ENCODE peak calls at places on chromosomes 13 and 19, in four cellular contexts. O, B, G and Q are unnamed samples.

GRCh38 chr19:15479391-15480345 is at the start of gene PGLYRP2:
- DNase-seq in G (peak), B (no peak), O (no peak), Q (no peak)

GRCh38 chr19:48120505-48120904 is 9.9 kb upstream of the PLA2G4C start:
- DNase-seq in B (no peak), G (no peak), O (no peak), Q (no peak)

GRCh38 chr13:59680429-59681024 is 483.2 kb downstream of the DIAPH3 start:
- DNase-seq in O (peak), B (no peak), G (no peak), Q (peak)

GRCh38 chr19:48029431-48029830 is 14.4 kb downstream of the CABP5 start:
- DNase-seq in B (no peak), O (no peak), G (no peak), Q (no peak)

GRCh38 chr13:26280295-26280694 is 26.4 kb downstream of the CDK8 start:
- DNase-seq in O (no peak), B (no peak), G (no peak), Q (no peak)

GRCh38 chr19:16804176-16804575 is 25.0 kb upstream of the SIN3B start:
- DNase-seq in O (no peak), B (no peak), G (no peak), Q (no peak)

GRCh38 chr19:56291857-56292256 is 19.3 kb downstream of the EDDM13 start:
- DNase-seq in B (no peak), G (no peak), O (no peak), Q (no peak)

GRCh38 chr19:31351212-31352193 is 2.3 kb upstream of the TSHZ3 start:
- DNase-seq in G (no peak), B (no peak), O (no peak), Q (no peak)

GRCh38 chr19:44684892-44685847 is 13.8 kb upstream of the CEACAM16 start:
- DNase-seq in G (peak), O (peak), B (no peak), Q (no peak)

GRCh38 chr19:45404557-45405434 is at the start of gene PPP1R13L:
- DNase-seq in G (peak), B (peak), O (peak), Q (peak)

GRCh38 chr19:294341-294818 is 3.2 kb upstream of the PLPP2 start:
- DNase-seq in O (no peak), G (no peak), B (no peak), Q (no peak)

GRCh38 chr19:690203-690602 is 5.0 kb downstream of the PRSS57 start:
- DNase-seq in B (no peak), O (no peak), G (no peak), Q (no peak)

GRCh38 chr19:8877854-8878705 is 45.9 kb downstream of the MBD3L1 start:
- DNase-seq in B (no peak), O (peak), G (no peak), Q (peak)

GRCh38 chr19:58150328-58150921 is at the start of gene ZNF329:
- DNase-seq in O (peak), G (peak), B (peak), Q (peak)
- TF ChIP-seq TARDBP in O (no peak), G (no peak), B (no peak), Q (no peak)

DNA sequence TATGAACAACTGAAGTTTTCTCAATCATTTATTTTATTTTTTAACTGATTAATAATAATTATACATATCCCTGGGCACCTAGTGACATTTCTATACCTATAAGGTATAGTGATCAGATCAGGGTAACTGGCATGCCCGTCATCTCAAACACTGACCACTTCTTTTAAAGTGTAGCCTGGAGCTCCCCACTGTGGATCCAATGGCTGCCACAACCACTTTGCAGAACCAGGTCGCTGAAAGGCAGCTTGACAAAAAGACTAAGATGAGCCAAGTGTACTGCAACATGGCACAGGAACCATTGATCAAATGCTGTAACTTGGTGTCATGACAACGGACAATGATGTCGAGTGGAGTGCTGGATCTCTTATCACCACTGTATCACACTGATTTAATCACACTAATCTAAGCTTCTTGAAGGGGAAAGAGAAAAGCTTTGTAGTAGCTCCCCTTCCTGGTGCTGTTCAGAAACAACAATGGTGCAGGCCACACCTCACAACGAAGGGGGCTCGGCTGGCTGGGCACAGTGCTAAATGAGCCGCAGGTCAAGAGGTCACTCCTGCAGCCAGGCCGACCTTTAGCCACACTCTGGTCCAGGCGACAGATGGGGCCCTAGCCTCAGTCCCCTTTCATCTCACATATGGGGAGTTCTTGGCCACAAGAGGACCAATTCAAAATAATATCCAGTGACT is 2.3 kb upstream of the TNFRSF19 start:
- DNase-seq in O (no peak), G (peak), B (no peak), Q (no peak)
- TF ChIP-seq TARDBP in O (no peak), G (peak), B (no peak), Q (no peak)

GRCh38 chr13:36131215-36131930 is at the start of gene DCLK1:
- DNase-seq in O (no peak), G (no peak), B (no peak), Q (peak)

GRCh38 chr13:36129539-36129938 is 1.6 kb downstream of the DCLK1 start:
- DNase-seq in O (no peak), G (no peak), B (no peak), Q (no peak)

GRCh38 chr13:36131931-36132297 is 732 bp upstream of the DCLK1 start:
- DNase-seq in O (no peak), G (no peak), B (no peak), Q (no peak)

GRCh38 chr13:36130168-36130541 is 1.0 kb downstream of the DCLK1 start:
- DNase-seq in G (no peak), B (no peak), O (no peak), Q (no peak)

GRCh38 chr13:36130542-36131214 is 504 bp downstream of the DCLK1 start:
- DNase-seq in G (no peak), O (no peak), B (no peak), Q (peak)
- TF ChIP-seq TARDBP in G (no peak), O (no peak), B (no peak), Q (no peak)

DNA sequence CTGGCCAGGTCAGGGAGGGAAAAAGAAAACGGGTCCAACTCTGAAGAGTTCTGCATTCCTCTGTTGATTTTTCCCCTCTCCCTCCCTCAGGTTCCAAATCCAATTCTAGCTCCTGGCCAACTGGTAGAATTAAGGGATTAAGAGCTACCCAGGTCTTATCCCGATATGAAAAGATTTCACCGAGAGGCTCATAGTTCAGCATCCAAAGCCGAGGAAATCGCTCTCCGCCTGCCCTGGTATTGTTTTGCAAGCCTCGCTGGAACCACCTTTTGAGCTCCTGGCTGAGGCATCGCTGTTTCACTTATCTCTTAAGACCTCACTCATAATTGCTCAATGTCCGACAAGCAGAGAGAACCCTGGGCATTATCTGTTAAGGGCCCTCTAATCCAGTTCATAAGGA is 180.4 kb downstream of the URI1 start:
- DNase-seq in G (no peak), O (no peak), B (no peak), Q (no peak)
- TF ChIP-seq TARDBP in G (no peak), O (no peak), B (no peak), Q (no peak)

DNA sequence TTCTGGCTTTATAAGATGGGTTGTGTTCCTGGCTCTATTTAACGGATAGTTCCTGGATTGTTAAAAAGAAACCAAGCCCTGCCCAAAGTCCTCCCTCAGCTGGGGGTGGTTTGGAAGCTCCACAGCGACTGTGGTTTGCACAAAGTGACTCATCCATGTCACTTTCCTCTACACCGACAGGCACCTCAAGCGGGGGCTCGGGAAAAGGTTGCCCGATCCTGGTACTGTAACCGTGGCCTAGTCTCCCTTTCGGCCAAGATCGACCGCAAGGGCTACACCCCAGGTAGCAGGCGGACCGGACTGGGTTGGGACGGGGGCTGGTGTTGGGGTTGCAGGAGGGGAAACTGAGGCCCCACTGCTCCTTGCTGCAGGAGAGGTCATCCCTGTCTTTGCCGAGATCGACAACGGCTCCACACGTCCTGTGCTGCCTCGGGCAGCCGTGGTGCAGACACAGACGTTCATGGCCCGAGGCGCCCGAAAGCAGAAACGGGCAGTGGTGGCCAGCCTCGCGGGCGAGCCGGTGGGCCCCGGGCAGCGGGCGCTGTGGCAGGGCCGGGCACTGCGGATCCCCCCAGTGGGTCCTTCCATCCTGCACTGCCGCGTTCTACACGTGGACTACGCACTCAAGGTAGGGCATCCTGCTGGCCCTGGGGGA is 1.6 kb downstream of the ARRDC2 start:
- DNase-seq in G (peak), B (no peak), O (no peak), Q (no peak)
- TF ChIP-seq TARDBP in G (no peak), B (no peak), O (no peak), Q (no peak)

DNA sequence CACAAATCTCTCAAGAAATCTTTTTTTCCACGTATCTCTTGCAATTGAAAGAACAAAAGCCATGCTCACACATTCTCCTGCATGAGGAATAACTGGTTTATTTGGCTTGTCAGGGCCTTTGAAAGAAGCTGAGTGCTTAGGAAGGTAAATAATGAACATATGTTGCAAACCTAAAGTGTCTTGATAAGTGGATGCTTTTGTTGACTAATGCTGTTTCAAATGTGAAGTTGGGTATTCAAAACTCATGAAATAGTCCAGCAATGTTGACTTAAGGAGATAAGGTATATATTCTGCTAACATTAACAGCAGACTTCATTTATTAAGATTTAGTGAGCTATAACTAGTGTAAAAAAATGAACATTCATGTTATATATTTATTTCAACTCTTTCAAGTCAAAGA is 1792.7 kb upstream of the MIR17HG start:
- DNase-seq in G (peak), B (no peak), O (no peak), Q (no peak)
- TF ChIP-seq TARDBP in G (no peak), B (no peak), O (no peak), Q (no peak)

DNA sequence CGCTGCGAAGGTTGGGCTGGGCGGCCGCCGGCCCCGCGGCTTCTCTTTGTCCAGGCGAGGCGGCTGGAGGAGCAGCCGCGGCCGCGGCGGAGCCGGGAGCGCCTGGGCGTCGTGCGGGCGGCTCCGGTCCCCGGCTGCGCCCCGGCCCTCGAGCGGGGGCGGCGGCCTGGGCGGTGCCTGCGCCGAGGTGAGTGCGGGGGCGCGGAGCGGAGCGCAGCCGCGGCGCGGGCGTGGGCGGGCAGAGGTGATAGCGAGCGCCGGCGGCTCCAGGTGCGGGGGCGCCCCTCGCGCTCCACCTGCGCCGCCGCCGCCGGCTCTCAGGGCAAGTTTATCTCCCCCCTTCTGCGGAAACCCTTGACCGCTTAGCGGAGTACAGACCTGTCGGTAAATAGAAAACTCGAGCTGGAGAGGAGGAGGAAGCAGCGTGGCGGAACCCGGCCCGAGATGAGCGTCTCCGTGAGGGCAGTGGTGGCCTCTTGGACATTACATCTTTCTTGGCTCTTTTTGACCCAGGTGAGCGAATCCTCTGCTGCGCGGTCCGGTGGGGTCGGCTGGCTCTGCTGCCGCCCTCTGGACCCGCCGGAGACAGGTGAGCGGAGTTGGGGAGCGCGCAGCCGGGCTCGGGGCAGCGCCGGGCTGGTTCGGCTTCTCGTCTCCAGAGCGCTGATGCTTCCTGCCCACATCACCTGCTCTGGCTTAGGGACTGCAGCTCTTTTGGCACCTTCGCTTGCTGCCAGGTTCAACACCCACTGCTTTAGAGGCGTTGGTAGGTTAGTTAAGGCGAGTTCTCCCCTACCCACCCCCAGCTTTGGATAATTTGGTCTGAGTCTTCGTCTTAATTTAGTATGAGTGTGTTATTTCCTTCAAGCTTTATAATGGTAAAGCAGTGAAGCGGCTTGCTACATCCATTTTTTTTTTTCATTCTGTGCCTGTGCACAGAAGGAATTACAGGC is at the start of gene MTUS2:
- DNase-seq in B (no peak), G (no peak), O (peak), Q (peak)
- TF ChIP-seq TARDBP in B (no peak), G (no peak), O (no peak), Q (no peak)

GRCh38 chr13:45933203-45934014 is 81.9 kb upstream of the SIAH3 start:
- DNase-seq in O (no peak), B (no peak), G (no peak), Q (no peak)

GRCh38 chr13:45932611-45933182 is 81.1 kb upstream of the SIAH3 start:
- DNase-seq in B (no peak), G (no peak), O (no peak), Q (no peak)

GRCh38 chr13:45932172-45932571 is 80.6 kb upstream of the SIAH3 start:
- DNase-seq in G (no peak), B (no peak), O (no peak), Q (no peak)

GRCh38 chr13:45934283-45934682 is 82.7 kb upstream of the SIAH3 start:
- DNase-seq in O (no peak), B (no peak), G (no peak), Q (no peak)

DNA sequence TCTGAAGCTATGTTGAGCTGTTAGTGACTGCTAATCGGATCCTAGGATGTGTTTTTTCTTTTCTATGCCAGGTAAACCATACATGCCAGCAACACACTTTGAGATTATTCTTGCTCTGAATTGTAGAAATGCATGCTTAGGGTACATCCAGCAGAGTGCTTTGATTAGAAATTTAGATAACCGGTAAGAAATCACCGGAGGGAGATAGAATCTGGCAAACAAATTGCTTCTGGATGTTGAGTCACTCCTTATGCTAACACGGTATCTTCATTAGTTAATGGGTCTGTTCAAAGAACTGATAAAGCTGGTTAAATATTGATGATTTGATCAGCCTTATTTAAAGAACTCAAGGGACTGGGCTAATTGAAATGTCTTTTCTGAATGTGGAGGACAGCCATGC is 85.1 kb upstream of the SIAH3 start:
- DNase-seq in O (no peak), G (no peak), B (no peak), Q (no peak)
- TF ChIP-seq TARDBP in O (no peak), G (no peak), B (no peak), Q (no peak)

GRCh38 chr19:3222709-3223108 is 1.8 kb upstream of the CELF5 start:
- DNase-seq in G (no peak), O (no peak), B (no peak), Q (no peak)

GRCh38 chr19:3227054-3227626 is 2.7 kb downstream of the CELF5 start:
- DNase-seq in O (no peak), G (no peak), B (no peak), Q (no peak)

GRCh38 chr19:3220576-3220975 is 3.9 kb upstream of the CELF5 start:
- DNase-seq in O (no peak), G (no peak), B (no peak), Q (no peak)

GRCh38 chr19:3225677-3226093 is 1.2 kb downstream of the CELF5 start:
- DNase-seq in B (no peak), G (no peak), O (no peak), Q (no peak)

DNA sequence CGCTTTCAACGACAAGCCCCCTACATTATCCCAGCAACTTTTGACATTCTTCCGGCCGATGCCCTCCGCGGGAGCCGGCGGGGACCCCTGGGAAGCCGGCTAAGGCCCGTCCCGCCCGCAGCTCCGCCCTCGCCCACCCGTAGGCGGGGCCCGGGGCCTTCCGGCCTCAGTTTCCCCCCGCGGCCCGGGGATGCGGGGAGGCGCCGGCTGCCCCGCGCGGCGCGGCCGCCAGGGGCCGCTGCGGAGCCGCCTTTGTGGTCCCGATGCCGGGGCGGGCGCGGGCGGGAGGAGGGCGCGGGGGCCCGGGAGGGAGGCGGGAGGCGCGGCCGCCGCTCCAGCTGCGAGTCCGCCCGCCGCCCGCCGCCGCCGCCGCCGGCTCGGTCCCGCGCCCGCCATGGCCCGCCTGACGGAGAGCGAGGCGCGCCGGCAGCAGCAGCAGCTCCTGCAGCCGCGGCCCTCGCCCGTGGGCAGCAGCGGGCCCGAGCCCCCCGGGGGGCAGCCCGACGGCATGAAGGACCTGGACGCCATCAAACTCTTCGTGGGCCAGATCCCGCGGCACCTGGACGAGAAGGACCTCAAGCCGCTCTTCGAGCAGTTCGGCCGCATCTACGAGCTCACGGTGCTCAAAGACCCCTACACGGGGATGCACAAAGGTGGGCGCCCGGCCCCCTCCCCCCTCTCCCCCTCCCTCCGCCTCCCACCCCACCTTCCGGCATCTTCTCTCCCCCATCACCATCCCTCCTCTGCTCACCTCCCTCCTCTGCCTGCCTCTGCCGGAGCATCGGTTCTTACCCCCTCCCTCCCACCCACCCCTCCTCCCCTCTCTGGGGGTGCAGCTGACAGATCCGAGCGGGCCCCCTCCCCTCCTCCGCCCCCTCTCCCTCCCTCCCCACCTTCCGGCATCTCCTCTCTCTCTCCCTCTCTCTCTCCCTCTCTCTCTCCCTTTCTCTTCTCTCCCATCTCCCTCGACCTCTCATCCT is at the start of gene CELF5:
- DNase-seq in O (peak), G (no peak), B (no peak), Q (peak)
- TF ChIP-seq TARDBP in O (no peak), G (no peak), B (no peak), Q (no peak)